ENCODE peak calls at places on chromosomes 16 and 17, in eight cellular contexts. L is heart left ventricle; N is CD4-positive, alpha-beta memory T cell; K is tibial nerve; D is upper lobe of right lung; F is left lung; P is tibial artery; Y is epithelial cell of esophagus. A is an unnamed sample.

GRCh38 chr16:79843631-79844043 is 243.1 kb upstream of the MAF start:
- DNase-seq in P (no peak), Y (peak; percentile 45), N (no peak), D (no peak), L (no peak), F (no peak), K (no peak), A (no peak)

GRCh38 chr16:85611455-85612190 is 1.5 kb upstream of the GSE1 start:
- DNase-seq in N (peak; percentile 40), Y (peak; percentile 87), P (peak; percentile 76), K (peak; percentile 67), L (peak; percentile 88), D (peak; percentile 94), F (peak; percentile 82), A (peak; percentile 28)

GRCh38 chr17:76132574-76133338 is 8.3 kb downstream of the FOXJ1 start:
- DNase-seq in Y (peak; percentile 40), K (no peak), D (peak; percentile 88), P (no peak), N (no peak), F (peak; percentile 81), L (no peak), A (no peak)

GRCh38 chr17:41589301-41589700 is 2.6 kb upstream of the KRT14 start:
- DNase-seq in P (no peak), D (peak; percentile 25), Y (no peak), L (no peak), N (no peak), F (no peak), K (no peak), A (no peak)

GRCh38 chr17:74177018-74177450 is 26.4 kb upstream of the RPL38 start:
- DNase-seq in F (peak; percentile 15), K (no peak), P (no peak), N (no peak), Y (peak; percentile 70), D (no peak), L (no peak), A (no peak)

GRCh38 chr16:88535181-88535856 is 34.9 kb upstream of the ZC3H18 start:
- DNase-seq in N (no peak), Y (no peak), F (no peak), P (no peak), K (no peak), D (no peak), L (no peak), A (no peak)

GRCh38 chr17:66548158-66548557 is 245.7 kb downstream of the PRKCA start:
- DNase-seq in D (no peak), L (no peak), K (no peak), P (no peak), N (peak; percentile 4), Y (no peak), F (no peak), A (no peak)

GRCh38 chr17:18999911-19000310 is 4.7 kb downstream of the FAM83G start:
- DNase-seq in P (no peak), F (no peak), N (no peak), D (no peak), Y (peak; percentile 91), K (no peak), L (no peak), A (no peak)

GRCh38 chr17:608911-609882 is 105.4 kb downstream of the VPS53 start:
- DNase-seq in F (no peak), D (no peak), Y (no peak), K (no peak), P (no peak), N (no peak), L (no peak), A (no peak)

GRCh38 chr16:67594956-67595355 is 32.6 kb downstream of the CTCF start:
- DNase-seq in P (no peak), L (no peak), Y (peak; percentile 77), D (no peak), N (no peak), K (no peak), F (no peak), A (no peak)

GRCh38 chr17:74916851-74917199 is 6.2 kb downstream of the USH1G start:
- DNase-seq in L (no peak), D (no peak), N (no peak), Y (no peak), P (no peak), F (no peak), K (no peak), A (no peak)

GRCh38 chr17:43563262-43564079 is 17.3 kb upstream of the ETV4 start:
- DNase-seq in K (no peak), L (no peak), Y (no peak), P (no peak), N (no peak), D (no peak), F (no peak), A (no peak)

DNA sequence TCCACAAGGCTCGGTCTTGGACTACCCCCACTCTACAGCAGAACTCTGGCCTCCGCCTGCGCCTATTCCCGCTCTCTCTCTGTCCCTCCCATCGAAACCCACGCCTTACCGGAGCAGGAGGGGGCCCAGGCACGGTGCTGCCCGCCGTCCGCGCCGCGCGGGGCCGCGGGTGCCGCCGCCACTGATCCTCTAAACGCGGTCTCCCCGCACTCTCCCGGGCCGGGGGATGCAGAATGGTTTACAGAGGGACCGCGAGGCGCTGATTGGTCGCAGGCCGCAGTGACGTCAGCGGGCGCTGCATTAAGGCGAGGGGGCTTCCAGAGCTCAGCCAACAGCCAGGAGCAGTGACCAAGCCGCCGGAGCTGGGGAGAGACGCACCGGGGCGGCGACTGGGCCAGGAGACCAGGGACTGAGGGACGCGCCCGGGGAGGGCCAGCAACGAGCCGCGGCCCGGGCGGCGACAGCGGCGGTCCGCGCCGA is 780 bp upstream of the LHX1 start:
- DNase-seq in F (no peak), D (no peak), L (no peak), N (peak; percentile 29), P (no peak), Y (no peak), K (no peak), A (no peak)
- H3K4me3 ChIP-seq in F (no peak overlapping the region), D (no peak overlapping the region), L (peak overlapping the region; percentile 18), N (no peak overlapping the region), P (no peak overlapping the region), Y (no peak overlapping the region), K (peak overlapping the region; percentile 30), A (peak overlapping the region; percentile 38)

DNA sequence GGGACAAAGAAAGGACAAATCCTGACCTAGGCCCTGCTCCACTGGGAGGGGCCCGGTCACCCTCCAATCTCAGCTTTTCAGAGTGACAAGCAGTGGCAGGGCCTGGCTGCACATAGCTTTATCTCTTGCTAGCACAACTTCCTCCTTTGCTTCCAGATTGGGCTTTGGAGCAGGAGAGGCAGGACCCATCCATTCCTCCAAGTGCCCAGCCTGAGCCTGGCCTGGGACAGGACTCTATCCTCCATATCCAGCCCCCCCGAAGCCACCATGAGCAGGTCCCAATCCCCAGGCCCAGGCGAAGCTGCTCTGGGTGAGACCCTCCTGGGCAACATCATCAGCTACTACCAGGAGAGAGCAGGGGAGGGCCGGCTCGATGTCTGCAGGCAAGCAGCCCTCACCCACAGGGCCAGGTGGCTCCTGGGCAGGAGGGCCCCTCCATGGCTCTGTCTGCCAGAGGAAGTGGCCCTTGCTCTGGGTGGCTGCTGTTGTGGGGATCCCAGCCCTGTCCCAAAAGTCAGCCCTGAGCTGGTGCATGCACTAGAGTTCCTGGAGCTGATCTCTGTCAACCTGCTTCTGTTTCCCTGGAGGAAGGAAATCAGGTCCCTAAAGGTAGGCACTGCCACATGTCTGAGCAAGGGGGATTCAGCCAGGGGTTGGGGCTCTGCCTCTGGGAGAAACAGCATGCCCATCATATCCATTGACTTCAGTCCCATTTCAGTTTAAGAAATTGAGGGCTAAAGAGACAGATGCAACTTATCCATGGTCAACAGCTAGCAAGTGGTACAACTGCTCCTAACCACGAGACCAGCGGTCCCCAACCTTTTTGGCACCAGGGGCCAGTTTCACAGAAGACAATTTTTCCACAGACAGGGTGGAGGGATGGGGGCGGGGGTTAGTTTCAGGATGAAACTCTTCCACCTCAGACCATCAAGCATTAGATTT is 58.9 kb downstream of the TK2 start:
- DNase-seq in L (no peak), N (no peak), D (no peak), F (no peak), P (peak; percentile 19), K (no peak), Y (no peak), A (no peak)
- H3K4me3 ChIP-seq in L (no peak overlapping the region), N (no peak overlapping the region), D (no peak overlapping the region), F (no peak overlapping the region), P (no peak overlapping the region), K (no peak overlapping the region), Y (no peak overlapping the region), A (no peak overlapping the region)

DNA sequence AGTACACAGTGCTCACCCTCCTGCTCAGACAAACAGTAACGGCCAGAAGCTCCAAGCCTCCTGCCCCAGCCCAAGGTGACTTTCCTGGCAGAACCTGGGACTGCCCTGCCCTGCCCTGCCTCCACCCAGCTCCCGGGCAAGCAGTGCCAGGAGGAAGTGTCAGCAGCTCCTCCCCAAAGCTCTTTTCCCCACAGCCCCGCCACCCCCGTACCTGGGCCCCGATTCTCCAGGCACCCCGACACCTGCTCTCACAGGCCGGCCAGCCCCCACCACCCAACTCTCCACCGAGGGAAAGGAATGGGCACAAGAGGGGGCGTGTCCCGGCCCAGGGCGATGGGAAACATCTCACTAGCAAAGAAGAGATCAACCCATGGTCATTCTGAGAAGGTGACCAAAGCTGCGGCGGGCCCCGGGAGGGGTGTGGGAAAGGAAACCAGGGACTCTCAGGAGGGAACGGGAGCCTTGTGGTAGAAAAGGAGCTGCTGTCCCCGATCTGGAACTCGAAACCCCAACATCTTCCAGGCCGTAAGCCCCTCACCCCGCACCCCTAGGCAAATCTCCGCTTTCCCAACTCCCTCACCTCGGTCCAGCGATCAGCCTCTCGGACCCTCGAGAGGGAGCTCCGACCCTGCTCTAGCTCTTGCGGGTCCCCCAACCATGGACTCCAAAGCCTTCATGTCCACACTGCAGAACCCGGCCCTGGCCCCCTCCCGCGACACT is 1.2 kb downstream of the BCAR1 start:
- DNase-seq in L (no peak), Y (no peak), D (peak; percentile 81), F (peak; percentile 70), P (no peak), K (no peak), N (no peak), A (no peak)
- H3K4me3 ChIP-seq in L (peak overlapping the region; percentile 91), Y (peak overlapping the region; percentile 70), D (peak overlapping the region; percentile 82), F (peak overlapping the region; percentile 92), P (peak overlapping the region; percentile 95), K (peak overlapping the region; percentile 91), N (no peak overlapping the region), A (peak overlapping the region; percentile 92)

GRCh38 chr16:81755915-81756644 is 23.0 kb upstream of the PLCG2 start:
- DNase-seq in K (no peak), L (peak; percentile 56), P (no peak), D (no peak), Y (no peak), F (no peak), N (no peak), A (no peak)

GRCh38 chr16:81754810-81755209 is 24.3 kb upstream of the PLCG2 start:
- DNase-seq in P (no peak), D (no peak), Y (no peak), F (no peak), L (no peak), K (no peak), N (no peak), A (no peak)

GRCh38 chr16:81752225-81752875 is 26.7 kb upstream of the PLCG2 start:
- DNase-seq in K (no peak), Y (no peak), D (peak; percentile 84), F (peak; percentile 87), L (peak; percentile 59), P (peak; percentile 70), N (no peak), A (no peak)

GRCh38 chr16:81748476-81749198 is 30.5 kb upstream of the PLCG2 start:
- DNase-seq in L (no peak), D (no peak), Y (no peak), N (no peak), F (no peak), P (no peak), K (no peak), A (no peak)

DNA sequence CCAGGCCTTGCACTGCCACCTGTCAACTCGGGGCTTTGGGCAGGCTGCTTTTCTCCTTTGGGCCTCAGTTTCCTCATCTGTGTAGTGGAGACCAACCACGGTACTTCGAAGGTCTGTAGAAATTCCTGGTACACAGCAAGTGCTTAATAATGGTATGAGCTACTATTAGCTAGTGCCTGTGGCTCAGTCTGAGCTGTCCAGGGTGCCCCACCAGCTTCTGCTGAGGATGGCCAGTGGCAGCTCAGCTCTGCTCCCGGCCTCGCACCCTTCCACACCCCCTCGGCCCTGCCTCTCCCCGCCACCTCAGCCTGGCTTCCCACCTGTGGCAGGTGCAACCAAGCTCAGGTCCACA is 26.2 kb upstream of the PLCG2 start:
- DNase-seq in N (no peak), D (no peak), F (no peak), P (no peak), Y (no peak), K (no peak), L (no peak), A (no peak)
- H3K4me3 ChIP-seq in N (no peak overlapping the region), D (no peak overlapping the region), F (no peak overlapping the region), P (no peak overlapping the region), Y (no peak overlapping the region), K (no peak overlapping the region), L (no peak overlapping the region), A (no peak overlapping the region)